ENCODE peak calls at places on chromosome 13, in four cellular contexts. F is skeletal muscle cell, C is GM23338, I is tibial nerve. J is an unnamed sample.

GRCh38 chr13:112714772-112715569 is 25.1 kb downstream of the ATP11A start:
- DNase-seq in F (no peak), C (no peak), I (no peak), J (no peak)

GRCh38 chr13:49098771-49099512 is 121.2 kb upstream of the MLNR start:
- DNase-seq in F (no peak), C (peak), I (no peak), J (peak)

GRCh38 chr13:87666826-87667225 is 4.3 kb upstream of the SLITRK5 start:
- DNase-seq in F (no peak), C (no peak), I (no peak), J (no peak)

GRCh38 chr13:27055501-27055900 is 116.1 kb downstream of the USP12 start:
- DNase-seq in F (no peak), C (no peak), I (no peak), J (no peak)

GRCh38 chr13:53064721-53065120 is 36.1 kb downstream of the OLFM4 start:
- DNase-seq in F (peak), C (no peak), I (peak), J (no peak)

GRCh38 chr13:77751513-77752456 is 54.3 kb downstream of the SLAIN1 start:
- DNase-seq in F (peak), C (peak), I (peak), J (peak)

GRCh38 chr13:100836696-100837095 is 162.1 kb upstream of the TMTC4 start:
- DNase-seq in F (peak), C (no peak), I (no peak), J (no peak)

GRCh38 chr13:98544105-98544710 is 32.7 kb downstream of the STK24 start:
- DNase-seq in F (no peak), C (no peak), I (no peak), J (no peak)

GRCh38 chr13:102033719-102034446 is 368.0 kb downstream of the FGF14 start:
- DNase-seq in F (no peak), C (no peak), I (no peak), J (no peak)

GRCh38 chr13:71517004-71517403 is 350.0 kb downstream of the DACH1 start:
- DNase-seq in F (no peak), C (no peak), I (no peak), J (peak)

GRCh38 chr13:113974304-113975281 is 717 bp upstream of the C13orf46 start:
- DNase-seq in F (no peak), C (no peak), I (no peak), J (no peak)

GRCh38 chr13:52869050-52869449 is 20.6 kb upstream of the PCDH8 start:
- DNase-seq in F (no peak), C (no peak), I (no peak), J (no peak)

GRCh38 chr13:75636339-75637095 is 387 bp downstream of the LMO7 start:
- DNase-seq in F (no peak), C (peak), I (peak), J (peak)

GRCh38 chr13:94557836-94558235 is 38.1 kb downstream of the TGDS start:
- DNase-seq in F (no peak), C (no peak), I (no peak), J (no peak)

GRCh38 chr13:43377955-43378354 is 354.6 kb downstream of the DNAJC15 start:
- DNase-seq in F (no peak), C (no peak), I (no peak), J (peak)

GRCh38 chr13:59991395-59991794 is 172.3 kb downstream of the DIAPH3 start:
- DNase-seq in F (no peak), C (peak), I (no peak), J (no peak)

GRCh38 chr13:79448413-79448812 is 32.5 kb upstream of the NDFIP2 start:
- DNase-seq in F (no peak), C (no peak), I (no peak), J (no peak)

GRCh38 chr13:60226507-60226906 is 62.8 kb upstream of the DIAPH3 start:
- DNase-seq in F (peak), C (peak), I (no peak), J (peak)

GRCh38 chr13:64985075-64985474 is 2245.1 kb downstream of the PCDH9 start:
- DNase-seq in F (no peak), C (no peak), I (no peak), J (no peak)

GRCh38 chr13:112233256-112233655 is 142.9 kb upstream of the SPACA7 start:
- DNase-seq in F (no peak), C (no peak), I (no peak), J (no peak)

GRCh38 chr13:48730971-48731658 is 77.4 kb downstream of the CYSLTR2 start:
- DNase-seq in F (peak), C (peak), I (no peak), J (peak)

GRCh38 chr13:71320452-71320851 is 546.6 kb downstream of the DACH1 start:
- DNase-seq in F (no peak), C (peak), I (no peak), J (peak)

GRCh38 chr13:113476811-113477210 is 13.7 kb downstream of the DCUN1D2 start:
- DNase-seq in F (no peak), C (no peak), I (no peak), J (no peak)

GRCh38 chr13:20616059-20616797 is 49.3 kb downstream of the IFT88 start:
- DNase-seq in F (peak), C (no peak), I (no peak), J (peak)

GRCh38 chr13:104198811-104199210 is 1132.6 kb upstream of the SLC10A2 start:
- DNase-seq in F (no peak), C (no peak), I (no peak), J (no peak)

GRCh38 chr13:39377699-39378098 is 225.3 kb downstream of the LHFPL6 start:
- DNase-seq in F (no peak), C (no peak), I (no peak), J (no peak)

GRCh38 chr13:22960827-22961226 is 220.0 kb upstream of the SGCG start:
- DNase-seq in F (no peak), C (no peak), I (no peak), J (no peak)

GRCh38 chr13:105804561-105805190 is 730.8 kb downstream of the EFNB2 start:
- DNase-seq in F (no peak), C (no peak), I (no peak), J (peak)

GRCh38 chr13:105139380-105140285 is 1395.8 kb downstream of the EFNB2 start:
- DNase-seq in F (no peak), C (peak), I (peak), J (no peak)

GRCh38 chr13:44309771-44310767 is 63.6 kb upstream of the SERP2 start:
- DNase-seq in F (peak), C (no peak), I (no peak), J (peak)

GRCh38 chr13:94325660-94326059 is 153.8 kb downstream of the DCT start:
- DNase-seq in F (no peak), C (peak), I (no peak), J (no peak)

GRCh38 chr13:47639716-47640447 is 361.2 kb downstream of the SUCLA2 start:
- DNase-seq in F (no peak), C (no peak), I (no peak), J (no peak)

GRCh38 chr13:25170554-25171107 is 1.5 kb downstream of the AMER2 start:
- DNase-seq in F (no peak), C (peak), I (no peak), J (peak)

GRCh38 chr13:39451301-39451700 is 151.7 kb downstream of the LHFPL6 start:
- DNase-seq in F (no peak), C (no peak), I (peak), J (peak)

DNA sequence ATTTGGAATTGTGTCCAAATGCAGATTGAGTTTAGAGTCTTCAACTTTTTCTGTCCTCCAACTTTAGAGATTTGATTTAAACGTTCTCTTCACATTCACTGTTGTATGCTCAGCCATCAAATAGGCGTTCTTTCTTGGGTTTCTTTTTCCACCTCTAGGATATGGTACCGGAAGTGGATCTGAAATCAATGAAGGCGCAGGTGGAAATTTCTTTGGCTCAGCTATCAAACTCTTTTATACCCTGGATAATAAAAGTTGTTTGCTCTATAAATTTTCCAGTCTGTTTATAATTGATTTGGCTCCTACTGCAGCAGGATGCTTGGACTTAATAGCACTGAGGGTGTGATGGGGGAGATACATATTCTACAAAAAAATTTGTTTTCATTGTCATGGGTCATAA is 1.6 kb downstream of the COG3 start:
- DNase-seq in F (no peak), C (no peak), I (no peak), J (no peak)
- H3K4me3 ChIP-seq in F (peak), C (peak), I (no peak), J (no peak)

DNA sequence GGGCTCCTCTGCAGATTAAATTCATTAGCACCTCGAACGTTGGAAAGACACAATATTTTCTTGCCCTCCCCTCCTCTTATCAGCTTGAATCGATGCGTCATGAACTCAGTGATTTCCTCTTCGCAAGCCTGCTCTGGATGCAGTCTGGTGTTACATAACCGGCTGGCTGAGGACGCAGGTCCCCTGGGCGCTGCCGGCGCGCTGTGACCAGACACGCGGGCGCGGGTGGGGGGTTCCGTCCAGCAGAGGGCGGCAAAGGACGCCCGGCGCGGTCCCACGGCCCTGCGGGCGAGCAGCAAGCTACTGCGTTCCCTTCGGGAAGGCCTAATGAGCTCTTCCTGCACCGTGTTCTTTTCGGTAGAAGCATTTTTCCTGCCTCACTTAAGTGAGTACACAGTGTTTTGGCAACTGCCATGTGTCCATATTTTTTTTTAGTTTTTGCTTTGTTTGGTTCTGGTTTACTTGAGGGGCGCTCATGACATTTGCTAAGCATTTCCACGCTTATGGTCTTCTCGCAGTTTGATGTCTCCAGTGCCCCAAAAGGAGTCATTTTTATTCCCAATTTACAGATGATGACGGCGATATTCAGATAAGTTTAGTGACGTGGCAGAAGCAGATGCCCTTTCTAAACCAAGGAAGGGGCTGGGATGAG is 112.2 kb upstream of the MBNL2 start:
- DNase-seq in F (peak), C (peak), I (peak), J (peak)
- H3K4me3 ChIP-seq in F (no peak), C (peak), I (no peak), J (no peak)

GRCh38 chr13:38348890-38349289 is 761 bp upstream of the UFM1 start:
- DNase-seq in F (peak), C (no peak), I (no peak), J (peak)
- H3K4me3 ChIP-seq in F (peak), C (peak), I (peak), J (peak)

GRCh38 chr13:110127986-110128511 is 178.9 kb downstream of the COL4A1 start:
- DNase-seq in F (no peak), C (no peak), I (no peak), J (no peak)

GRCh38 chr13:110128546-110128945 is 178.4 kb downstream of the COL4A1 start:
- DNase-seq in F (no peak), C (no peak), I (no peak), J (no peak)

GRCh38 chr13:110125613-110126272 is 181.2 kb downstream of the COL4A1 start:
- DNase-seq in F (no peak), C (no peak), I (no peak), J (no peak)

GRCh38 chr13:110125157-110125556 is 181.8 kb downstream of the COL4A1 start:
- DNase-seq in F (no peak), C (no peak), I (no peak), J (no peak)

GRCh38 chr13:110126391-110126961 is 180.5 kb downstream of the COL4A1 start:
- DNase-seq in F (peak), C (peak), I (no peak), J (peak)
- H3K4me3 ChIP-seq in F (peak), C (no peak), I (no peak), J (no peak)

GRCh38 chr13:99686944-99687382 is 185.7 kb downstream of the TM9SF2 start:
- DNase-seq in F (no peak), C (peak), I (no peak), J (no peak)
- H3K4me3 ChIP-seq in F (no peak), C (peak), I (no peak), J (no peak)

DNA sequence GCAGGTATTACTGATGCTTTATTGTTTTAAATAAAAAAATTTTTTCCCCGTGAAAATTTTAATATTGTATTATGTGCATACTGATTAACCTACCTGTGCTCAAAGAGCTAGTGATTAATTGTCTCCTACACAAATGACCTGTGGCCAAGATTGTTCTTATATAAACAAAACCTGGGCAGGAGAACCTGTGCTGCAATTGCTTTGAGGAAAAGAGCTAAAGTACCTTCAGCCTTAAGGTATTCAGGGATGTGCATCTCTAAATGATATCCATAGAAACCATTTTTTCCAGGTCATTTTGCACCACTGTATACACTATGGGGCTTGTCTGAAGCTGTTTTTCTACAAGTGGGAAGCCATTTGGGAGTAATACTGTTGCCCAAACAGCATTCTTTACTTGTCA is 1.2 kb downstream of the FRY start:
- DNase-seq in F (no peak), C (no peak), I (no peak), J (no peak)
- H3K4me3 ChIP-seq in F (no peak), C (no peak), I (no peak), J (no peak)

GRCh38 chr13:33678084-33678483 is 139.9 kb upstream of the RFC3 start:
- DNase-seq in F (no peak), C (peak), I (no peak), J (no peak)

GRCh38 chr13:33677215-33677614 is 140.7 kb upstream of the RFC3 start:
- DNase-seq in F (no peak), C (no peak), I (no peak), J (no peak)

GRCh38 chr13:33679658-33680012 is 138.3 kb upstream of the RFC3 start:
- DNase-seq in F (no peak), C (no peak), I (no peak), J (no peak)

GRCh38 chr13:33676700-33677048 is 141.3 kb upstream of the RFC3 start:
- DNase-seq in F (peak), C (peak), I (peak), J (peak)

GRCh38 chr13:33678906-33679657 is 138.9 kb upstream of the RFC3 start:
- DNase-seq in F (no peak), C (peak), I (peak), J (peak)
- H3K4me3 ChIP-seq in F (no peak), C (no peak), I (no peak), J (no peak)

DNA sequence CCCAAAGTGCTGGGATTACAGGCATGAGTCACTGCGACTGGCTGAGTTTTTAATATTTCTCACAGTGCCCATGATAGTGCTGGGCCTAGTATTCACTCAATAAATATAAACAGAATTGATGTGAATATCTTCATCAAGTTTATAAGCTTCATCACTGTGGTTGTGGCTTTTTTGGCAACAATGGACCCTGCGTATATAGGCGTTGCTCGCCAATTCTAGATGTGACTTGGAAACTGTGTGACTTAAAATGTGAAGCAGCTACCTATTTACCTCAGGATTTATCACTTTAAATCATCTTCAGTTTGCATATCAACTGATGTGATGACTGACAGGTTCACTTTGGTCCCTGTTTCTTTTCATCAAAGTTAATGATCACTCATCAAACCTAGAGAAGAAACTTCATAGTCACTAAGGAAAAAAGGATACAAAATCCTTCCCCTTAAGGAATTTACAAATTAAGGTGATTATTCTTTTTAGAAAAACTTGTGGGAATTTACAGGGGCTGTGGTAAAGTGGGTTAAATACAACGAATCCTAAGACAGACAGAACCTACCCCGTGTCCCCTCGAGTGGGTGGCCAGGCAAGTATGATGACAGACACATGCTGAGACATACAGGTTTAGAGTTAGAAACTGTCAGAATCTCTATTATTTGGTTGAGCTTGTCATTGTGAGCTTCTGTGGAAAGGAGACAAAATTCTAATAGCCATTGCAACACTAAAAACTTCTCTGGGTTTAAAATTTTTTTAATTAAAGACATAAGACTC is 101.3 kb downstream of the AKAP11 start:
- DNase-seq in F (no peak), C (no peak), I (no peak), J (no peak)
- H3K4me3 ChIP-seq in F (no peak), C (no peak), I (no peak), J (no peak)

DNA sequence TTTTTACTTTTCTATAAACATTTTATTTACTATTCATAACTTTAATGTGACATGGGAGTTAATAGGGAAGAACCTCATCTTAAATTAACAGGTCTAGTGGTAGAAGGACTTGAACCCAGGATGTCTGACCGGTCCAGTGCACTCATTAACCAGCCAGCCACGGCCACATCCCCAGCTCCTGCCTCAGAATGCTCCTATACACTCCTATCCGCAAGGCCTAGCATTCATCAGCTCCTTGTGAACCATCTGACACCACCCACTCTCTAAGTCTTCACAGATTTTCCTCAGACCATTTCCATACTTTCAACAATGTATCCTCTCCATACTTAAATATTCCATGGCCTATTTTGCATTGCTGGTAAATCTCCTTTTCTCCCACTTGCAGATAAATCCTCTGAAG is 98.3 kb downstream of the KLF12 start:
- DNase-seq in F (no peak), C (no peak), I (no peak), J (peak)
- H3K4me3 ChIP-seq in F (no peak), C (peak), I (no peak), J (no peak)